ENCODE peak calls at places on chromosomes 2 and 18, in five cellular contexts. F, Y, M, U and X are unnamed samples.

GRCh38 chr2:43397821-43398220 is 171.4 kb upstream of the ZFP36L2 start:
- DNase-seq in F (no peak), Y (no peak), U (no peak), M (no peak), X (no peak)

GRCh38 chr2:106941372-106941993 is 55.5 kb upstream of the ST6GAL2 start:
- DNase-seq in U (no peak), Y (no peak), F (no peak), M (no peak), X (no peak)

GRCh38 chr2:38922902-38923301 is 33.2 kb downstream of the ARHGEF33 start:
- DNase-seq in Y (no peak), U (no peak), F (no peak), M (no peak), X (no peak)

GRCh38 chr2:233758849-233759248 is 1.2 kb upstream of the UGT1A1 start:
- DNase-seq in M (no peak), F (no peak), Y (no peak), U (no peak), X (no peak)

GRCh38 chr2:232789067-232789466 is 12.7 kb upstream of the KCNJ13 start:
- DNase-seq in F (no peak), M (no peak), U (no peak), Y (no peak), X (no peak)

GRCh38 chr2:238986491-238987351 is 138.8 kb downstream of the TWIST2 start:
- DNase-seq in U (no peak), F (no peak), Y (peak), M (no peak), X (no peak)

GRCh38 chr2:175600024-175600831 is 401.8 kb downstream of the LNPK start:
- DNase-seq in Y (peak), M (peak), F (peak), U (no peak), X (peak)

GRCh38 chr2:16012626-16013501 is 72.5 kb downstream of the MYCN start:
- DNase-seq in M (no peak), U (no peak), Y (no peak), F (no peak), X (no peak)

GRCh38 chr2:207163815-207164747 is 1.7 kb downstream of the KLF7 start:
- DNase-seq in F (no peak), U (no peak), M (peak), Y (no peak), X (no peak)

GRCh38 chr18:28149810-28150420 is 27.0 kb downstream of the CDH2 start:
- DNase-seq in M (no peak), Y (no peak), F (no peak), U (no peak), X (no peak)

GRCh38 chr2:25566694-25567093 is 106.7 kb downstream of the DTNB start:
- DNase-seq in F (no peak), Y (no peak), M (no peak), U (no peak), X (no peak)

GRCh38 chr2:138476186-138476585 is 25.4 kb upstream of the SPOPL start:
- DNase-seq in Y (no peak), U (no peak), M (no peak), F (no peak), X (no peak)

GRCh38 chr2:72931280-72931910 is 14.1 kb downstream of the EMX1 start:
- DNase-seq in Y (no peak), M (no peak), U (no peak), F (no peak), X (no peak)

GRCh38 chr2:152875832-152876669 is 157.6 kb downstream of the ARL6IP6 start:
- DNase-seq in Y (no peak), M (peak), U (no peak), F (no peak), X (no peak)

GRCh38 chr2:26529406-26530070 is 51.6 kb upstream of the OTOF start:
- DNase-seq in M (no peak), U (no peak), F (no peak), Y (no peak), X (no peak)

GRCh38 chr2:227460079-227460485 is 11.9 kb upstream of the AGFG1 start:
- DNase-seq in M (peak), U (peak), F (no peak), Y (no peak), X (no peak)

GRCh38 chr2:116456429-116456828 is 1358.1 kb upstream of the DDX18 start:
- DNase-seq in U (no peak), M (no peak), Y (no peak), F (no peak), X (no peak)

GRCh38 chr2:48607307-48608014 is 10.2 kb upstream of the GTF2A1L start:
- DNase-seq in F (no peak), U (no peak), M (peak), Y (no peak), X (no peak)

GRCh38 chr18:57164401-57164800 is 17.5 kb downstream of the BOD1L2 start:
- DNase-seq in F (no peak), M (no peak), U (no peak), Y (no peak), X (no peak)

GRCh38 chr2:118056165-118056534 is 32.1 kb upstream of the INSIG2 start:
- DNase-seq in U (no peak), M (no peak), F (no peak), Y (no peak), X (no peak)

GRCh38 chr2:25335971-25336370 is 5.8 kb downstream of the DNMT3A start:
- DNase-seq in Y (peak), U (no peak), M (no peak), F (no peak), X (no peak)

DNA sequence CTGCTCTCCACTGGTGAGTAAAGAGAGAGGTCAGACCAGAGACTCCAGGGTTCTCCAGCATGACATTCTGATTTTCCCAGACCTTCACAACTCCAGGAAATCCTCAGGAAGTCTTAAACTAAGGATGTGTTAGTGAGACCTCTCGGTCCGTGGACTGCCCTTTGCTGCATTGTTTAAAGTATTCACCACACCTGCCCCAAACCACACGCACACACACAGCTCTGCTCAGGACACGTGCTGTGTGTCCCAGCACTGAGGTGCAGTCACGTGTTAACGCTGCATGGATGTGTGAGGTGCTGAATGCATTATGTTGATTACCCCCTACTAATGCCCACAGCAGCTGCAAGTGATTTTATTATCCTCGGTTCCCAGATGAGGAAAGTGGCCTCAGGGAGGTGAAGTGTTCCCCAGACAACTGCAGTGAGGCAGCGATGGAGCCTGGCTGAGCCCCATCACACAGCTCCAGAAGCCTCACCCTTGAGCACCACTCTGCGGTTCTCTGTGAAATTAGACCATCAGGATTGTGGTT is 68.4 kb downstream of the TRAPPC12 start:
- DNase-seq in F (no peak), U (no peak), Y (peak), M (no peak), X (no peak)
- TF ChIP-seq CTCF in F (no peak), U (no peak), Y (no peak), M (no peak), X (no peak)

GRCh38 chr2:1655461-1655860 is 88.9 kb downstream of the PXDN start:
- DNase-seq in Y (no peak), M (no peak), U (no peak), F (no peak), X (no peak)

GRCh38 chr2:1654696-1655374 is 89.5 kb downstream of the PXDN start:
- DNase-seq in Y (no peak), M (no peak), F (no peak), U (no peak), X (no peak)

GRCh38 chr2:1658394-1659151 is 85.7 kb downstream of the PXDN start:
- DNase-seq in Y (no peak), F (no peak), U (no peak), M (no peak), X (no peak)

GRCh38 chr2:1656961-1657841 is 87.1 kb downstream of the PXDN start:
- DNase-seq in F (no peak), M (no peak), Y (no peak), U (no peak), X (no peak)

GRCh38 chr2:1656326-1656960 is 87.9 kb downstream of the PXDN start:
- DNase-seq in M (no peak), F (no peak), U (no peak), Y (no peak), X (no peak)
- TF ChIP-seq CTCF in M (peak), F (no peak), U (no peak), Y (no peak), X (no peak)

GRCh38 chr2:241102239-241102803 is at the start of gene MTERF4:
- DNase-seq in F (no peak), Y (peak), M (peak), U (peak), X (peak)
- TF ChIP-seq CTCF in F (no peak), Y (no peak), M (no peak), U (no peak), X (no peak)

GRCh38 chr2:231490801-231491200 is 26.5 kb upstream of the NCL start:
- DNase-seq in Y (no peak), F (no peak), M (no peak), U (no peak), X (no peak)

GRCh38 chr2:231488331-231488730 is 24.0 kb upstream of the NCL start:
- DNase-seq in F (no peak), U (no peak), M (no peak), Y (no peak), X (no peak)

GRCh38 chr2:231494669-231495068 is 30.4 kb upstream of the NCL start:
- DNase-seq in M (no peak), F (no peak), Y (no peak), U (no peak), X (no peak)

GRCh38 chr2:231487197-231487596 is 22.9 kb upstream of the NCL start:
- DNase-seq in F (no peak), M (no peak), Y (no peak), U (no peak), X (no peak)

DNA sequence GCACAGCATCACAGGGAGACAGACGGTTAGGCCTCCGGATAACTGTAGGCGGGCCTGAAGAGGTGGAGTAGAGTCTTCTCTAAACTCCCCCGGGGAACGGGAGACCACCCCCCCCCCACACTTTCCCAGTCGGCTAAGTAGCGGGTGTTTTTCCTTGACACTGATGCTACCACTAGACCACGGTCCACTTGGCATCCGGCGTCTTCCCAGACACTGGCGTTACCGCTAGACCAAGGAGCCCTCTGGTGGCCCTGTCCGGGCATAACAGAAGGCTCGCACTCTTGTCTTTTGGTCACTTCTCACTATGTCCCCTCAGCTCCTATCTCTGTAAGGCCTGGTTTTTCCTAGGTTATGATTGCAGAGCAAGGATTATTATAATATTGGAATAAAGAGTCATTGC is 25.7 kb upstream of the NCL start:
- DNase-seq in F (no peak), M (peak), U (no peak), Y (no peak), X (no peak)
- TF ChIP-seq CTCF in F (no peak), M (peak), U (peak), Y (peak), X (peak)

GRCh38 chr2:229800997-229801754 is 86.8 kb upstream of the DNER start:
- DNase-seq in U (peak), M (peak), Y (peak), F (no peak), X (peak)
- TF ChIP-seq CTCF in U (peak), M (peak), Y (peak), F (peak), X (peak)

GRCh38 chr2:236166781-236167296 is 1.3 kb downstream of the GBX2 start:
- DNase-seq in Y (peak), M (no peak), U (no peak), F (no peak), X (no peak)

GRCh38 chr2:236166157-236166780 is 1.9 kb downstream of the GBX2 start:
- DNase-seq in Y (peak), F (no peak), U (no peak), M (no peak), X (no peak)

GRCh38 chr2:236168110-236169067 is at the start of gene GBX2:
- DNase-seq in U (no peak), Y (peak), M (no peak), F (no peak), X (no peak)

GRCh38 chr2:236169151-236169721 is 1.1 kb upstream of the GBX2 start:
- DNase-seq in F (no peak), Y (peak), U (no peak), M (no peak), X (no peak)

GRCh38 chr2:236167297-236168109 is 683 bp downstream of the GBX2 start:
- DNase-seq in Y (peak), F (no peak), M (peak), U (no peak), X (no peak)
- TF ChIP-seq CTCF in Y (no peak), F (no peak), M (peak), U (peak), X (peak)

DNA sequence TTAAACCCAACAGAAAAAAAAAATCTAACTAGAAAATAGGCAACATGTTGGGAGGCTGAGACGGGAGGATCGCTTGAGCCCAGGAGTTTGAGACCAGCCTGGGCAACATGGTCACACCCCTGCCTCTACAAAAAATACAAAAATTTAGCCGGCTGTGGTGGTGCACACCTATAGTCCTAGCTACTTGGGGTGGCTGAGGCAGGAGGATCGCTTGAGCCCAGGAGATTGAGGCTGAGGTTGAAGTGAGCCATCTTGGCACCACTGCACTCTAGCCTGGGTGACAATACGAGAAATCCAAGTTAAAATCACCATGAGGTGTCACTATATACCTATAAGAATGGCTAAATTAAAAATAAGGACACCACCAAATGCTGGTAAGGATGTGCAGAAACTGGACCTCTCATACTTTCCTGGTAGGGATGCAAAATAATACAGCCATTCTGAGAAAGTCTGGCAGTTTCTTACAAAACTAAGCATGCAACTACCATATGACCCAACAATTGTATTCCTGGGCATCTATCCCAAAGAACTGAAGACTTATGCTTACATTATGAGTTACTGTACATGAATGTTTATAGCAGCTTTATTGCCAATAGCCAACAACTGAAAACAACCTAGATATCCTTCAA is 2.2 kb downstream of the SEPTIN10 start:
- DNase-seq in F (peak), U (peak), M (peak), Y (no peak), X (no peak)
- TF ChIP-seq CTCF in F (no peak), U (no peak), M (no peak), Y (peak), X (no peak)

DNA sequence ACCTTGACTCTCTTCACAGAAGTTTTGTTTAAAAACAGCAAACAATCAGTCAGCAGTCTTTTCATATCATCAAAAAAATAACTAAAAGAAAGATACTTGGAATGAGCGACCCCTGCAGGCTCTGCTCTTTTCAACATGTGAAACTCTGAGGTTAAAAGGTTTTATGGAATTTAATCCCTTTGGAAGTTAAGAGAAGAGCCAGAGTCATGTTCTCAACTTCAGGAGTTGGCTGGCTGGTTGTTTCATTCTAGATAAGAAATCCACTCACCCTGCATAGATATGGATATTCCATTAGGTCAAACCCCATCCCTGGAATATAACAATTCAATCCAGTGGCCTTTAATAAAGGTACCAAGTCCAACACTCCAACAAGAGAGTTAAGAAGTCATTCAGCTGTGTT is 115.6 kb upstream of the RMDN2 start:
- DNase-seq in U (peak), Y (peak), M (peak), F (no peak), X (no peak)
- TF ChIP-seq CTCF in U (peak), Y (peak), M (peak), F (peak), X (peak)

GRCh38 chr2:241701405-241702154 is at the start of gene ING5:
- DNase-seq in U (peak), Y (peak), M (peak), F (peak), X (no peak)
- TF ChIP-seq CTCF in U (no peak), Y (no peak), M (peak), F (no peak), X (no peak)